ENCODE peak calls at places on chromosomes 11 and 22, in seven cellular contexts. One of them, this sample, is unnamed.
A peak's percentile ranks its signal among the peaks of the same experiment; 100 is the strongest.

GRCh38 chr11:35163707-35164496 is 24.9 kb downstream of the CD44 start:
- DNase-seq in lung: no peak
- DNase-seq in fibroblast of lung: no peak
- DNase-seq in ovary: no peak
- DNase-seq in dorsolateral prefrontal cortex: no peak
- DNase-seq in lower leg skin: no peak
- DNase-seq in AG04449: no peak
- DNase-seq in this sample: no peak

GRCh38 chr11:78097666-78098385 is 18.2 kb upstream of the NDUFC2 start:
- DNase-seq in lung: no peak
- DNase-seq in fibroblast of lung: no peak
- DNase-seq in ovary: no peak
- DNase-seq in dorsolateral prefrontal cortex: no peak
- DNase-seq in lower leg skin: no peak
- DNase-seq in AG04449: no peak
- DNase-seq in this sample: no peak

GRCh38 chr11:108906826-108907225 is 242.0 kb downstream of the DDX10 start:
- DNase-seq in lung: no peak
- DNase-seq in fibroblast of lung: peak; percentile 54
- DNase-seq in ovary: no peak
- DNase-seq in dorsolateral prefrontal cortex: no peak
- DNase-seq in lower leg skin: no peak
- DNase-seq in AG04449: no peak
- DNase-seq in this sample: no peak

GRCh38 chr11:11072067-11072466 is 214.2 kb upstream of the ZBED5 start:
- DNase-seq in lung: peak; percentile 14
- DNase-seq in fibroblast of lung: no peak
- DNase-seq in ovary: no peak
- DNase-seq in dorsolateral prefrontal cortex: no peak
- DNase-seq in lower leg skin: no peak
- DNase-seq in AG04449: no peak
- DNase-seq in this sample: no peak

GRCh38 chr11:44760917-44761545 is 34.3 kb downstream of the TSPAN18 start:
- DNase-seq in lung: no peak
- DNase-seq in fibroblast of lung: peak; percentile 94
- DNase-seq in ovary: peak; percentile 53
- DNase-seq in dorsolateral prefrontal cortex: no peak
- DNase-seq in lower leg skin: peak; percentile 84
- DNase-seq in AG04449: no peak
- DNase-seq in this sample: peak; percentile 23

GRCh38 chr22:25161017-25161915 is 38.4 kb upstream of the CRYBB3 start:
- DNase-seq in lung: no peak
- DNase-seq in fibroblast of lung: no peak
- DNase-seq in ovary: no peak
- DNase-seq in dorsolateral prefrontal cortex: no peak
- DNase-seq in lower leg skin: no peak
- DNase-seq in AG04449: no peak
- DNase-seq in this sample: no peak

GRCh38 chr11:28757725-28758515 is 649.7 kb downstream of the METTL15 start:
- DNase-seq in lung: no peak
- DNase-seq in fibroblast of lung: peak; percentile 95
- DNase-seq in ovary: no peak
- DNase-seq in dorsolateral prefrontal cortex: no peak
- DNase-seq in lower leg skin: no peak
- DNase-seq in AG04449: peak; percentile 89
- DNase-seq in this sample: peak; percentile 49

GRCh38 chr11:103875855-103876510 is 160.5 kb upstream of the DDI1 start:
- DNase-seq in lung: no peak
- DNase-seq in fibroblast of lung: no peak
- DNase-seq in ovary: no peak
- DNase-seq in dorsolateral prefrontal cortex: no peak
- DNase-seq in lower leg skin: no peak
- DNase-seq in AG04449: no peak
- DNase-seq in this sample: no peak

GRCh38 chr11:44398266-44399045 is 88.5 kb upstream of the ALX4 start:
- DNase-seq in lung: no peak
- DNase-seq in fibroblast of lung: no peak
- DNase-seq in ovary: no peak
- DNase-seq in dorsolateral prefrontal cortex: no peak
- DNase-seq in lower leg skin: peak; percentile 68
- DNase-seq in AG04449: no peak
- DNase-seq in this sample: no peak

GRCh38 chr11:109994896-109995295 is 98.3 kb upstream of the ZC3H12C start:
- DNase-seq in lung: no peak
- DNase-seq in fibroblast of lung: no peak
- DNase-seq in ovary: no peak
- DNase-seq in dorsolateral prefrontal cortex: no peak
- DNase-seq in lower leg skin: no peak
- DNase-seq in AG04449: no peak
- DNase-seq in this sample: no peak

GRCh38 chr11:61023086-61024035 is 51.9 kb downstream of the CD6 start:
- DNase-seq in lung: no peak
- DNase-seq in fibroblast of lung: no peak
- DNase-seq in ovary: no peak
- DNase-seq in dorsolateral prefrontal cortex: no peak
- DNase-seq in lower leg skin: no peak
- DNase-seq in AG04449: no peak
- DNase-seq in this sample: no peak

GRCh38 chr11:128569291-128569690 is 18.1 kb downstream of the ETS1 start:
- DNase-seq in lung: no peak
- DNase-seq in fibroblast of lung: no peak
- DNase-seq in ovary: no peak
- DNase-seq in dorsolateral prefrontal cortex: no peak
- DNase-seq in lower leg skin: no peak
- DNase-seq in AG04449: no peak
- DNase-seq in this sample: no peak

GRCh38 chr11:22752908-22753310 is 76.7 kb downstream of the SVIP start:
- DNase-seq in lung: no peak
- DNase-seq in fibroblast of lung: no peak
- DNase-seq in ovary: no peak
- DNase-seq in dorsolateral prefrontal cortex: no peak
- DNase-seq in lower leg skin: no peak
- DNase-seq in AG04449: no peak
- DNase-seq in this sample: no peak

GRCh38 chr11:115409116-115409663 is 95.0 kb downstream of the CADM1 start:
- DNase-seq in lung: no peak
- DNase-seq in fibroblast of lung: no peak
- DNase-seq in ovary: no peak
- DNase-seq in dorsolateral prefrontal cortex: no peak
- DNase-seq in lower leg skin: no peak
- DNase-seq in AG04449: no peak
- DNase-seq in this sample: no peak

GRCh38 chr22:46587067-46587471 is 33.1 kb upstream of the GRAMD4 start:
- DNase-seq in lung: no peak
- DNase-seq in fibroblast of lung: no peak
- DNase-seq in ovary: no peak
- DNase-seq in dorsolateral prefrontal cortex: no peak
- DNase-seq in lower leg skin: no peak
- DNase-seq in AG04449: no peak
- DNase-seq in this sample: no peak

GRCh38 chr11:92830382-92831148 is 138.9 kb upstream of the MTNR1B start:
- DNase-seq in lung: no peak
- DNase-seq in fibroblast of lung: no peak
- DNase-seq in ovary: no peak
- DNase-seq in dorsolateral prefrontal cortex: peak; percentile 78
- DNase-seq in lower leg skin: no peak
- DNase-seq in AG04449: no peak
- DNase-seq in this sample: no peak

GRCh38 chr22:50728523-50728931 is 9.5 kb upstream of the ACR start:
- DNase-seq in lung: no peak
- DNase-seq in fibroblast of lung: no peak
- DNase-seq in ovary: peak; percentile 27
- DNase-seq in dorsolateral prefrontal cortex: no peak
- DNase-seq in lower leg skin: no peak
- DNase-seq in AG04449: no peak
- DNase-seq in this sample: no peak

GRCh38 chr11:131897247-131897646 is 526.8 kb downstream of the NTM start:
- DNase-seq in lung: no peak
- DNase-seq in fibroblast of lung: no peak
- DNase-seq in ovary: no peak
- DNase-seq in dorsolateral prefrontal cortex: no peak
- DNase-seq in lower leg skin: no peak
- DNase-seq in AG04449: no peak
- DNase-seq in this sample: no peak

GRCh38 chr22:29521526-29521925 is 32.0 kb downstream of the THOC5 start:
- DNase-seq in lung: no peak
- DNase-seq in fibroblast of lung: no peak
- DNase-seq in ovary: no peak
- DNase-seq in dorsolateral prefrontal cortex: no peak
- DNase-seq in lower leg skin: no peak
- DNase-seq in AG04449: no peak
- DNase-seq in this sample: no peak

GRCh38 chr11:120333801-120334200 is 2.4 kb upstream of the ARHGEF12 start:
- DNase-seq in lung: no peak
- DNase-seq in fibroblast of lung: no peak
- DNase-seq in ovary: no peak
- DNase-seq in dorsolateral prefrontal cortex: no peak
- DNase-seq in lower leg skin: no peak
- DNase-seq in AG04449: no peak
- DNase-seq in this sample: no peak

GRCh38 chr22:21765909-21766529 is 30.4 kb upstream of the YPEL1 start:
- DNase-seq in lung: no peak
- DNase-seq in fibroblast of lung: no peak
- DNase-seq in ovary: no peak
- DNase-seq in dorsolateral prefrontal cortex: no peak
- DNase-seq in lower leg skin: no peak
- DNase-seq in AG04449: no peak
- DNase-seq in this sample: no peak

GRCh38 chr22:30178180-30179126 is 68.1 kb downstream of the LIF start:
- DNase-seq in lung: no peak
- DNase-seq in fibroblast of lung: no peak
- DNase-seq in ovary: no peak
- DNase-seq in dorsolateral prefrontal cortex: no peak
- DNase-seq in lower leg skin: no peak
- DNase-seq in AG04449: no peak
- DNase-seq in this sample: no peak

GRCh38 chr11:119419834-119420492 is 3.0 kb downstream of the THY1 start:
- DNase-seq in lung: no peak
- DNase-seq in fibroblast of lung: no peak
- DNase-seq in ovary: no peak
- DNase-seq in dorsolateral prefrontal cortex: no peak
- DNase-seq in lower leg skin: no peak
- DNase-seq in AG04449: no peak
- DNase-seq in this sample: no peak

GRCh38 chr11:38060930-38061329 is 1462.9 kb upstream of the RAG2 start:
- DNase-seq in lung: no peak
- DNase-seq in fibroblast of lung: peak; percentile 43
- DNase-seq in ovary: no peak
- DNase-seq in dorsolateral prefrontal cortex: no peak
- DNase-seq in lower leg skin: no peak
- DNase-seq in AG04449: no peak
- DNase-seq in this sample: no peak

DNA sequence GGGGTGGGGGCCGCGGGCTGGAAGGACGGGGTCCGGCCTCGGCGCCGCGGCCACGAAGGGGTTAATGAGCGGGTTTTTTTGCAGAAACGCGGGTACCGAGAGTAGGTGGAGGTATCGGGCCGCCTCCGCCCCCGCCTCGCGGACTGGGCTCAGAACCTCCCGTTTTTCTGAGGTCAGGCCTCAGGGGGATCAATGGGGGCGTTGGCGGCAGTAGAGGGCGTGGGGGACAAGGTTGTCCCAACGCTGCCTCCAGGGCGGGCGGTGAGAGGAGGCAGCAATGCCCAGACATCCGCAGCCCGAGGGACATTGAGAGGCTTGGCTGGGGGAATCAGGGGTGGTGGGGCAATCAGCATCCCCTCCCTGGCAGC is 34.8 kb upstream of the PRODH start:
- DNase-seq in lung: no peak
- DNase-seq in fibroblast of lung: no peak
- DNase-seq in ovary: no peak
- DNase-seq in dorsolateral prefrontal cortex: no peak
- DNase-seq in lower leg skin: no peak
- DNase-seq in AG04449: no peak
- DNase-seq in this sample: no peak
- H3K4me3 ChIP-seq in lung: no peak overlapping the region
- H3K4me3 ChIP-seq in fibroblast of lung: no peak overlapping the region
- H3K4me3 ChIP-seq in ovary: peak overlapping the region; percentile 3
- H3K4me3 ChIP-seq in dorsolateral prefrontal cortex: peak overlapping the region; percentile 80
- H3K4me3 ChIP-seq in lower leg skin: peak overlapping the region; percentile 59
- H3K4me3 ChIP-seq in AG04449: no peak overlapping the region
- H3K4me3 ChIP-seq in this sample: peak overlapping the region; percentile 52

GRCh38 chr11:31236052-31236652 is 133.4 kb downstream of the DCDC1 start:
- DNase-seq in lung: no peak
- DNase-seq in fibroblast of lung: peak; percentile 7
- DNase-seq in ovary: no peak
- DNase-seq in dorsolateral prefrontal cortex: no peak
- DNase-seq in lower leg skin: no peak
- DNase-seq in AG04449: no peak
- DNase-seq in this sample: no peak
- TF ChIP-seq CTCF in lung: no peak
- TF ChIP-seq CTCF in fibroblast of lung: peak; percentile 41
- TF ChIP-seq CTCF in ovary: no peak
- TF ChIP-seq CTCF in dorsolateral prefrontal cortex: peak; percentile 36
- TF ChIP-seq CTCF in lower leg skin: no peak
- TF ChIP-seq CTCF in AG04449: peak; percentile 1
- TF ChIP-seq CTCF in this sample: peak; percentile 13

GRCh38 chr22:49360746-49361145 is 466.9 kb downstream of the BRD1 start:
- DNase-seq in lung: no peak
- DNase-seq in fibroblast of lung: no peak
- DNase-seq in ovary: no peak
- DNase-seq in dorsolateral prefrontal cortex: no peak
- DNase-seq in lower leg skin: no peak
- DNase-seq in AG04449: no peak
- DNase-seq in this sample: no peak
- H3K4me3 ChIP-seq in lung: no peak overlapping the region
- H3K4me3 ChIP-seq in fibroblast of lung: no peak overlapping the region
- H3K4me3 ChIP-seq in ovary: no peak overlapping the region
- H3K4me3 ChIP-seq in dorsolateral prefrontal cortex: no peak overlapping the region
- H3K4me3 ChIP-seq in lower leg skin: no peak overlapping the region
- H3K4me3 ChIP-seq in AG04449: no peak overlapping the region
- H3K4me3 ChIP-seq in this sample: no peak overlapping the region

GRCh38 chr22:26800858-26801257 is 143.5 kb downstream of the MIAT start:
- DNase-seq in lung: no peak
- DNase-seq in fibroblast of lung: peak; percentile 34
- DNase-seq in ovary: no peak
- DNase-seq in dorsolateral prefrontal cortex: no peak
- DNase-seq in lower leg skin: no peak
- DNase-seq in AG04449: no peak
- DNase-seq in this sample: no peak

GRCh38 chr22:26798433-26799065 is 141.2 kb downstream of the MIAT start:
- DNase-seq in lung: no peak
- DNase-seq in fibroblast of lung: no peak
- DNase-seq in ovary: no peak
- DNase-seq in dorsolateral prefrontal cortex: no peak
- DNase-seq in lower leg skin: no peak
- DNase-seq in AG04449: no peak
- DNase-seq in this sample: no peak

GRCh38 chr22:26801449-26801848 is 144.1 kb downstream of the MIAT start:
- DNase-seq in lung: no peak
- DNase-seq in fibroblast of lung: no peak
- DNase-seq in ovary: no peak
- DNase-seq in dorsolateral prefrontal cortex: no peak
- DNase-seq in lower leg skin: no peak
- DNase-seq in AG04449: no peak
- DNase-seq in this sample: no peak

GRCh38 chr22:26796785-26797184 is 139.4 kb downstream of the MIAT start:
- DNase-seq in lung: no peak
- DNase-seq in fibroblast of lung: no peak
- DNase-seq in ovary: no peak
- DNase-seq in dorsolateral prefrontal cortex: no peak
- DNase-seq in lower leg skin: no peak
- DNase-seq in AG04449: no peak
- DNase-seq in this sample: no peak

GRCh38 chr22:26797910-26798309 is 140.5 kb downstream of the MIAT start:
- DNase-seq in lung: no peak
- DNase-seq in fibroblast of lung: no peak
- DNase-seq in ovary: no peak
- DNase-seq in dorsolateral prefrontal cortex: no peak
- DNase-seq in lower leg skin: no peak
- DNase-seq in AG04449: no peak
- DNase-seq in this sample: no peak
- TF ChIP-seq CTCF in lung: no peak
- TF ChIP-seq CTCF in fibroblast of lung: no peak
- TF ChIP-seq CTCF in ovary: no peak
- TF ChIP-seq CTCF in dorsolateral prefrontal cortex: no peak
- TF ChIP-seq CTCF in lower leg skin: no peak
- TF ChIP-seq CTCF in AG04449: no peak
- TF ChIP-seq CTCF in this sample: no peak